ENCODE peak calls at places on chromosomes 5 and 9, in four cellular contexts. X is HCT116, S is K562, V is HepG2. J is an unnamed sample.

GRCh38 chr5:63573402-63573801 is 388.8 kb downstream of the HTR1A start:
- DNase-seq in X (no peak), S (no peak), V (no peak), J (no peak)

GRCh38 chr5:115033861-115034260 is 135.8 kb downstream of the TRIM36 start:
- DNase-seq in X (no peak), S (no peak), V (peak), J (no peak)

GRCh38 chr5:170144286-170145023 is 38.8 kb downstream of the FOXI1 start:
- DNase-seq in X (no peak), S (no peak), V (no peak), J (no peak)

GRCh38 chr9:4548796-4549725 is 58.8 kb downstream of the SLC1A1 start:
- DNase-seq in X (no peak), S (peak), V (peak), J (no peak)

GRCh38 chr9:109401990-109402318 is 81.1 kb upstream of the EPB41L4B start:
- DNase-seq in X (no peak), S (no peak), V (no peak), J (no peak)

GRCh38 chr9:125243792-125244260 is 2.7 kb upstream of the HSPA5 start:
- DNase-seq in X (no peak), S (no peak), V (no peak), J (no peak)

GRCh38 chr9:37992924-37993349 is 76.1 kb downstream of the SHB start:
- DNase-seq in X (no peak), S (peak), V (no peak), J (no peak)

GRCh38 chr9:14205463-14205862 is 108.5 kb downstream of the NFIB start:
- DNase-seq in X (no peak), S (no peak), V (no peak), J (no peak)

GRCh38 chr9:128150594-128151342 is 1.5 kb downstream of the LCN2 start:
- DNase-seq in X (peak), S (peak), V (peak), J (no peak)

GRCh38 chr5:142432961-142433360 is 108.1 kb upstream of the SPRY4 start:
- DNase-seq in X (no peak), S (no peak), V (no peak), J (no peak)

GRCh38 chr5:128109138-128109537 is 25.6 kb downstream of the SLC12A2 start:
- DNase-seq in X (no peak), S (no peak), V (no peak), J (no peak)

GRCh38 chr5:83924891-83925290 is 204.2 kb upstream of the HAPLN1 start:
- DNase-seq in X (no peak), S (no peak), V (no peak), J (no peak)

GRCh38 chr5:27241564-27242257 is 203.3 kb upstream of the CDH9 start:
- DNase-seq in X (no peak), S (no peak), V (no peak), J (peak)

GRCh38 chr5:103424453-103425205 is 138.0 kb downstream of the NUDT12 start:
- DNase-seq in X (no peak), S (no peak), V (no peak), J (no peak)

GRCh38 chr9:78307360-78307759 is 10.4 kb downstream of the PSAT1 start:
- DNase-seq in X (no peak), S (no peak), V (no peak), J (no peak)

GRCh38 chr5:128644863-128645262 is 106.8 kb upstream of the FBN2 start:
- DNase-seq in X (no peak), S (no peak), V (no peak), J (no peak)

GRCh38 chr9:68749135-68749534 is 44.1 kb downstream of the PIP5K1B start:
- DNase-seq in X (no peak), S (no peak), V (no peak), J (no peak)

GRCh38 chr5:142171270-142171669 is 62.7 kb downstream of the NDFIP1 start:
- DNase-seq in X (no peak), S (peak), V (no peak), J (no peak)

GRCh38 chr5:150511641-150512367 is 3.9 kb downstream of the NDST1 start:
- DNase-seq in X (no peak), S (peak), V (no peak), J (no peak)

GRCh38 chr9:17481565-17481964 is 97.3 kb upstream of the SH3GL2 start:
- DNase-seq in X (no peak), S (no peak), V (no peak), J (no peak)

GRCh38 chr9:3898371-3899218 is 372.8 kb upstream of the RFX3 start:
- DNase-seq in X (no peak), S (no peak), V (no peak), J (no peak)

GRCh38 chr5:164153469-164154172 is 648.2 kb downstream of the MAT2B start:
- DNase-seq in X (no peak), S (no peak), V (no peak), J (no peak)

GRCh38 chr9:71642043-71642442 is 126.3 kb downstream of the CEMIP2 start:
- DNase-seq in X (no peak), S (no peak), V (no peak), J (no peak)

GRCh38 chr5:78671609-78672008 is 23.0 kb upstream of the LHFPL2 start:
- DNase-seq in X (no peak), S (no peak), V (peak), J (no peak)

GRCh38 chr9:112971415-112971814 is 40.6 kb downstream of the ZNF883 start:
- DNase-seq in X (peak), S (no peak), V (peak), J (no peak)

DNA sequence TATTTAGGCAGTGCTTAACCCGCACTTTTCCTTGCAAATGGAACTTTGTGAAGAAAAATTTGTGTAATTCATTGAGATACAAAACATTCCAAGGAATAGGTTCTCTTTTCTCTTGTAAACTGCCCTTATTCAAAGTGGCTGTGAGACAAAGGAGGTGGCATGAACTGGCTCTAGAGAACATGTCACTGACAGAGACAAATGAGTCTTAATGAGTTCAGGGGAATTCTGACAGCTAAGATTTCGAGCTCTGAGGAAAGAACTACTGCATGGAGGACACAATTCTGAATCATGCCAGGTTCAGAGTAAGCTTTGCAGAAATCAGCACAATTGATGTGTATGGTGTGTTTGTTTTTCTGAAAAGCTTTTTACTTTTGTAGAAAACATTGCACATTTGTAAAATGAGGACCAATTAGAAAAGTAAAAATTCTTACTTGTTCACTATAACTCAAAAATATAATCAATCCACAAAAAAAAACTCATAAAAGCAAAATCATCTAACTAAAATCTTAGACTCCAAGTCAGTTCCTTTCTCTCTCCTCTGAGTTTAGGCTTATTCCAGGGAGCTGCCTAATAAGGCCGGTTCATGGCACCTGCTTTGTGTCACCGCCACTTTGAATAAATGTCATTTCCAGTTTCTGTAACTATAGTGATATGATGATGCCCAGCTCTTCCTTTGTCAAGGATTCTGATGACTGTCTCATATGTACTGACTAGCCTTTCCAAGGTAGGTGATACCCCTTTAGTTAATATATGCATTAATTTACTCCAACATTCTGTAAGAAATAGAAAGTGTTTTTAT is 163.2 kb downstream of the HCN1 start:
- DNase-seq in X (no peak), S (no peak), V (no peak), J (no peak)
- TF ChIP-seq REST in X (no peak), S (no peak), V (no peak), J (no peak)

DNA sequence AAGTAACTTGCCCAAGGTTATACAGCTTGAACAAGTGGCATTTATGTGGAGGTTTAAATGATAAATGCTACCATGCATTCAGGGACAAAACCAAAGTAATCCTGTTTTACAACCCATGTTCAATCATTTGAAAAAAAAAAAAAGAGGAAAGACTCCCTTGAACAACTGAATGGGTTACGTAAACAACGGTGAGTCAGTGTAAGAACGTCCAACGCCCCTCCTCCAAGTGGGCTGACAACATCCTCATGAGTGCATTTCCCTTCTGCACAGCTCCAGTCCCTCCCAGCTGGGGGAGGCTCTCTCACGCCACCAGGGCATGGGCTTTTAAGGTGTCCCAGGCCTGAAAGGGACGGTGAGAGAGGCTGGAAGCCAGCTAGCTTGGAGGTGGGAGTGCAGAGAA is 90.0 kb downstream of the PRRT1B start:
- DNase-seq in X (peak), S (peak), V (peak), J (peak)
- TF ChIP-seq TCF7L2 in X (no peak), S (no peak), V (no peak), J (no peak)

GRCh38 chr5:2748180-2748840 is 3.2 kb downstream of the IRX2 start:
- DNase-seq in X (no peak), S (no peak), V (no peak), J (no peak)

GRCh38 chr5:2748841-2749513 is 2.5 kb downstream of the IRX2 start:
- DNase-seq in X (no peak), S (no peak), V (no peak), J (no peak)

GRCh38 chr5:2747372-2748179 is 3.9 kb downstream of the IRX2 start:
- DNase-seq in X (no peak), S (no peak), V (no peak), J (no peak)

GRCh38 chr5:2744485-2744884 is 7.0 kb downstream of the IRX2 start:
- DNase-seq in X (no peak), S (no peak), V (no peak), J (no peak)

DNA sequence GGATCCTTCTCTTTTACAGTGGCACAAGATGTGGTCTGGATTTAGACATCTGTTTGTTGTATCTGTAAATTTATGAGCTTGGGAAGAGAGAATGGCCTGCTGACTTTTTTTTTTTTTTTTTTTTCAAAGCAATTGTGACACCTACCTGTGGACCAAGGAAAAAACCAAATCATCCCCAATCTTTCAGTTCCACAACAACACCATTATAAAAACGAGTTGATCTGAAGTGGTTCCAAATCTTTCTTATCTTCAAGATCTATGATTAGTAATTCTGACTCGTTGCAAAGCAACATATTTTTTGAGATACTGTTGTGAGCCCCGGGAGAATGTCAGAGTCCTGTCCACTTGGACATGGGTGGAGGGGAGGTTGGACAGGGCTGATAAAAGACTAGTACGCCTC is 4.8 kb downstream of the IRX2 start:
- DNase-seq in X (no peak), S (no peak), V (no peak), J (no peak)
- H3K4me3 ChIP-seq in X (no peak), S (no peak), V (no peak), J (no peak)

GRCh38 chr5:147177125-147177840 is 57.5 kb upstream of the STK32A start:
- DNase-seq in X (no peak), S (no peak), V (no peak), J (no peak)

GRCh38 chr5:147179555-147180147 is 55.2 kb upstream of the STK32A start:
- DNase-seq in X (no peak), S (no peak), V (no peak), J (no peak)

GRCh38 chr5:147176422-147176821 is 58.4 kb upstream of the STK32A start:
- DNase-seq in X (no peak), S (no peak), V (no peak), J (no peak)

GRCh38 chr5:147174671-147175070 is 60.2 kb upstream of the STK32A start:
- DNase-seq in X (no peak), S (no peak), V (no peak), J (no peak)

DNA sequence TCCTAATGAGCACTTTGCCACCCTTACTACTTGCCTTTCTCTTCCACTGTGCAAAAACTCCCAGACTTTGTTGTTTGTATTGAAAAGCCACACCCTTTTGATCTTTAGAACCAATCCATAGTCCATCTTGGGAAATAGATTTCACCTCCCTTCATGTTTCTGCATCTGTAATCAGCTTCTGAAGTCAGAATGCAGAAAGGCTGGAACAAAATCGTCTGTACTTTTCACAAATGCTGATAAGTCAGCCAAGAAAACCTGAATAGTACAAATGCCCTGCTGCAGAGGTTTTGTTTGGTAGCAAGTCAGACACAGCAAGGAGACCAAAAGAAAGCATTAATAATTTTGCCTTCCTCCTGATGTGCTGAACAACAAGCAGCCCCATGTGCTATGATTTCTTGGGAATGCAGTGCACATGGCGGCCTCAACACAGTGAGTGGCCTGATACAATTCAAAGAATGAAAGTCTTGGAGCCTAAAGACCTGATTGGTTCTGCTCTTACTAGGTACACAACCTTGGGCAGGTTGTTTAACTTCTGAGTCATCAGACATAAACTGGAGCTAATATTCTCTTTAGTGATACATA is 59.2 kb upstream of the STK32A start:
- DNase-seq in X (no peak), S (no peak), V (peak), J (no peak)
- TF ChIP-seq REST in X (no peak), S (no peak), V (no peak), J (no peak)

GRCh38 chr9:97521576-97522333 is 20.3 kb downstream of the TMOD1 start:
- DNase-seq in X (no peak), S (no peak), V (no peak), J (no peak)

GRCh38 chr9:97526895-97527575 is 25.6 kb downstream of the TMOD1 start:
- DNase-seq in X (no peak), S (no peak), V (no peak), J (no peak)

GRCh38 chr9:97527626-97528528 is 26.4 kb downstream of the TMOD1 start:
- DNase-seq in X (no peak), S (no peak), V (no peak), J (no peak)

GRCh38 chr9:97528529-97529230 is 27.2 kb downstream of the TMOD1 start:
- DNase-seq in X (no peak), S (no peak), V (no peak), J (no peak)

DNA sequence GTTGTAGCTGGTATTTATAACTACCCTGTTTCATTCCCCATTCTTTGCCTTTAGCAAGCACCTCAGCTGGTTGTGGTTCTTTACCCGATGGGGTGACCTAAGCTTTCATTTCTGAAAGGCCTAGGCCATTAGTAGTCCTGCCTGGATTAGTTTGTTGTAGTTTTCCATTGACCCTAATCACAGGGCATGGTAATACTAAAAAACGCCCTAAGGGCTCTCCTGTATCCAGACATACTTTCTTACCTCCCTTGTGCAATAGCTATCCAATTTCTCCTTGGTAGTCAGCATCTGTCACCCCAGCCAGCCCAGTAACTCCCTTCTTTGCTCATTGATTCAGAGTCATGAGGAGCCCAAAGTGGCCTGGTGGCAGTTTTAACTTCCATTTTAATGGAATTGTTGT is 24.0 kb downstream of the TMOD1 start:
- DNase-seq in X (no peak), S (no peak), V (no peak), J (no peak)
- TF ChIP-seq TCF7L2 in X (no peak), S (no peak), V (no peak), J (no peak)

J was measured in Panc1.